ENCODE peak calls at places on chromosomes 12 and 14, in four cellular contexts. E, M, Y and H are unnamed samples.

GRCh38 chr12:6383572-6384498 is at the start of gene LTBR:
- DNase-seq in E (no peak), M (peak), Y (no peak), H (peak)

GRCh38 chr14:68941820-68942219 is 37.3 kb downstream of the ACTN1 start:
- DNase-seq in E (no peak), M (peak), Y (no peak), H (peak)

GRCh38 chr12:56087220-56087619 is 7.3 kb downstream of the ERBB3 start:
- DNase-seq in E (no peak), M (no peak), Y (no peak), H (no peak)

GRCh38 chr14:103728721-103729120 is 13.1 kb downstream of the ZFYVE21 start:
- DNase-seq in E (no peak), M (no peak), Y (no peak), H (no peak)

GRCh38 chr14:58663494-58664111 is 25.8 kb downstream of the DACT1 start:
- DNase-seq in E (no peak), M (no peak), Y (no peak), H (peak)

GRCh38 chr14:102424923-102425322 is 62.2 kb downstream of the TECPR2 start:
- DNase-seq in E (no peak), M (no peak), Y (no peak), H (no peak)

GRCh38 chr14:45284802-45285201 is 31.8 kb upstream of the MIS18BP1 start:
- DNase-seq in E (no peak), M (no peak), Y (no peak), H (no peak)

GRCh38 chr12:111636209-111636928 is 37.3 kb upstream of the ATXN2 start:
- DNase-seq in E (no peak), M (peak), Y (no peak), H (no peak)

GRCh38 chr12:96824838-96825236 is 82.2 kb upstream of the NEDD1 start:
- DNase-seq in E (no peak), M (no peak), Y (no peak), H (no peak)

GRCh38 chr12:123032736-123033391 is 52.4 kb downstream of the ARL6IP4 start:
- DNase-seq in E (no peak), M (no peak), Y (no peak), H (no peak)

GRCh38 chr14:72544615-72545387 is 349.1 kb downstream of the DPF3 start:
- DNase-seq in E (no peak), M (no peak), Y (no peak), H (no peak)

GRCh38 chr14:102778616-102779351 is 1.5 kb downstream of the TRAF3 start:
- DNase-seq in E (no peak), M (no peak), Y (no peak), H (no peak)

GRCh38 chr14:31543969-31544799 is 17.0 kb upstream of the NUBPL start:
- DNase-seq in E (no peak), M (no peak), Y (no peak), H (no peak)

GRCh38 chr12:2531371-2531770 is 263.4 kb upstream of the FKBP4 start:
- DNase-seq in E (no peak), M (no peak), Y (no peak), H (no peak)

GRCh38 chr12:13099066-13099909 is 4.2 kb downstream of the GSG1 start:
- DNase-seq in E (no peak), M (no peak), Y (no peak), H (peak)

GRCh38 chr14:74605531-74606223 is 6.4 kb downstream of the LTBP2 start:
- DNase-seq in E (no peak), M (no peak), Y (no peak), H (no peak)

GRCh38 chr14:73173092-73173735 is 36.9 kb downstream of the PSEN1 start:
- DNase-seq in E (no peak), M (peak), Y (no peak), H (peak)

GRCh38 chr12:52798003-52798670 is 2.2 kb upstream of the KRT3 start:
- DNase-seq in E (no peak), M (no peak), Y (no peak), H (peak)

GRCh38 chr12:105705765-105706164 is 375.3 kb downstream of the C12orf75 start:
- DNase-seq in E (no peak), M (peak), Y (peak), H (peak)

GRCh38 chr12:32171211-32171610 is 64.6 kb downstream of the BICD1 start:
- DNase-seq in E (no peak), M (no peak), Y (no peak), H (no peak)

GRCh38 chr14:49769171-49769570 is 1.2 kb downstream of the KLHDC2 start:
- DNase-seq in E (no peak), M (no peak), Y (no peak), H (peak)

GRCh38 chr14:24665440-24665991 is 31.5 kb upstream of the GZMB start:
- DNase-seq in E (no peak), M (no peak), Y (no peak), H (no peak)

GRCh38 chr12:8890313-8891084 is 23.8 kb upstream of the PHC1 start:
- DNase-seq in E (peak), M (peak), Y (peak), H (peak)